ENCODE peak calls at places on chromosomes 2 and 18, in five cellular contexts. V, I, S, J and Q are unnamed samples.

GRCh38 chr18:57881818-57882413 is 78.8 kb upstream of the ATP8B1 start:
- DNase-seq in V (peak), I (peak), S (peak), J (peak), Q (peak)

GRCh38 chr2:86617153-86617552 is 6.5 kb downstream of the RNF103 start:
- DNase-seq in V (no peak), I (no peak), S (no peak), J (no peak), Q (no peak)

GRCh38 chr2:192073878-192074277 is 120.9 kb downstream of the TMEFF2 start:
- DNase-seq in V (no peak), I (no peak), S (no peak), J (no peak), Q (no peak)

GRCh38 chr2:9463698-9464034 is 10.7 kb upstream of the IAH1 start:
- DNase-seq in V (peak), I (no peak), S (peak), J (no peak), Q (no peak)

GRCh38 chr2:150606380-150607060 is 119.1 kb upstream of the RND3 start:
- DNase-seq in V (peak), I (no peak), S (peak), J (no peak), Q (no peak)

GRCh38 chr2:64952896-64953482 is 36.2 kb upstream of the SLC1A4 start:
- DNase-seq in V (peak), I (no peak), S (peak), J (no peak), Q (no peak)

GRCh38 chr2:231900975-231901374 is 25.2 kb downstream of the NPPC start:
- DNase-seq in V (no peak), I (no peak), S (no peak), J (no peak), Q (no peak)

GRCh38 chr2:224776795-224777562 is 60.8 kb upstream of the CCDC195 start:
- DNase-seq in V (no peak), I (no peak), S (no peak), J (no peak), Q (no peak)

GRCh38 chr2:119490653-119491195 is 33.6 kb downstream of the SCTR start:
- DNase-seq in V (no peak), I (no peak), S (no peak), J (no peak), Q (no peak)

GRCh38 chr2:226474131-226474530 is 325.5 kb downstream of the IRS1 start:
- DNase-seq in V (no peak), I (no peak), S (no peak), J (no peak), Q (no peak)

GRCh38 chr18:33817096-33817495 is 239.1 kb downstream of the ASXL3 start:
- DNase-seq in V (no peak), I (no peak), S (peak), J (no peak), Q (no peak)

GRCh38 chr18:50786851-50787250 is 33.0 kb downstream of the MRO start:
- DNase-seq in V (peak), I (no peak), S (no peak), J (no peak), Q (no peak)

GRCh38 chr2:240797500-240797895 is 22.5 kb downstream of the KIF1A start:
- DNase-seq in V (no peak), I (no peak), S (no peak), J (no peak), Q (no peak)

GRCh38 chr18:76803814-76804213 is 18.5 kb upstream of the ZNF236 start:
- DNase-seq in V (peak), I (peak), S (peak), J (peak), Q (peak)

GRCh38 chr2:203565076-203565475 is 30.0 kb upstream of the RAPH1 start:
- DNase-seq in V (no peak), I (no peak), S (no peak), J (no peak), Q (no peak)

GRCh38 chr2:37343537-37344434 is 644 bp upstream of the QPCT start:
- DNase-seq in V (peak), I (no peak), S (peak), J (no peak), Q (no peak)

GRCh38 chr2:26558271-26559043 is 80.5 kb upstream of the OTOF start:
- DNase-seq in V (no peak), I (no peak), S (no peak), J (no peak), Q (no peak)

GRCh38 chr18:40624959-40625358 is 1330.1 kb upstream of the PIK3C3 start:
- DNase-seq in V (no peak), I (no peak), S (no peak), J (no peak), Q (no peak)

GRCh38 chr2:42223067-42223636 is 54.0 kb downstream of the EML4 start:
- DNase-seq in V (no peak), I (no peak), S (no peak), J (no peak), Q (no peak)

GRCh38 chr2:224982910-224983688 is 59.2 kb downstream of the DOCK10 start:
- DNase-seq in V (peak), I (no peak), S (peak), J (no peak), Q (no peak)

GRCh38 chr2:150630587-150631235 is 143.2 kb upstream of the RND3 start:
- DNase-seq in V (no peak), I (no peak), S (peak), J (no peak), Q (no peak)

GRCh38 chr18:67300498-67300897 is 216.0 kb downstream of the DSEL start:
- DNase-seq in V (peak), I (peak), S (no peak), J (no peak), Q (no peak)

GRCh38 chr2:109527846-109528705 is 85.7 kb downstream of the SEPTIN10 start:
- DNase-seq in V (no peak), I (no peak), S (no peak), J (no peak), Q (no peak)

GRCh38 chr2:86087936-86088850 is 17.5 kb downstream of the POLR1A start:
- DNase-seq in V (no peak), I (no peak), S (no peak), J (no peak), Q (no peak)

GRCh38 chr2:70887550-70888229 is 48.0 kb upstream of the ATP6V1B1 start:
- DNase-seq in V (no peak), I (peak), S (no peak), J (peak), Q (no peak)

GRCh38 chr2:170425291-170425751 is 247.4 kb downstream of the MYO3B start:
- DNase-seq in V (peak), I (no peak), S (peak), J (no peak), Q (no peak)

GRCh38 chr2:239805414-239805813 is 219.7 kb downstream of the NDUFA10 start:
- DNase-seq in V (no peak), I (no peak), S (no peak), J (no peak), Q (no peak)

GRCh38 chr2:79849949-79850348 is 337.1 kb downstream of the CTNNA2 start:
- DNase-seq in V (no peak), I (no peak), S (no peak), J (no peak), Q (no peak)

GRCh38 chr2:8160959-8161358 is 520.9 kb upstream of the ID2 start:
- DNase-seq in V (no peak), I (no peak), S (no peak), J (no peak), Q (no peak)

GRCh38 chr2:188787661-188788044 is 186.5 kb upstream of the COL3A1 start:
- DNase-seq in V (peak), I (no peak), S (no peak), J (no peak), Q (no peak)

GRCh38 chr2:85924522-85924921 is 35.7 kb upstream of the ST3GAL5 start:
- DNase-seq in V (peak), I (no peak), S (peak), J (peak), Q (no peak)

GRCh38 chr2:240298803-240299709 is 136.4 kb upstream of the GPC1 start:
- DNase-seq in V (no peak), I (no peak), S (no peak), J (no peak), Q (no peak)

GRCh38 chr2:197867630-197868029 is 63.2 kb downstream of the PLCL1 start:
- DNase-seq in V (no peak), I (no peak), S (no peak), J (no peak), Q (no peak)

GRCh38 chr2:96663829-96664228 is 21.3 kb downstream of the FER1L5 start:
- DNase-seq in V (no peak), I (no peak), S (no peak), J (no peak), Q (no peak)